ENCODE peak calls at places on chromosomes 2 and 18, in five cellular contexts. G, Q, I, X and B are unnamed samples.

GRCh38 chr2:233210843-233211600 is 40.5 kb upstream of the ATG16L1 start:
- DNase-seq in G (no peak), Q (no peak), I (no peak), X (no peak), B (no peak)

GRCh38 chr2:11478899-11479605 is 13.1 kb upstream of the E2F6 start:
- DNase-seq in G (no peak), Q (no peak), I (peak), X (no peak), B (no peak)

GRCh38 chr2:43080626-43081025 is 145.8 kb downstream of the ZFP36L2 start:
- DNase-seq in G (no peak), Q (no peak), I (no peak), X (no peak), B (no peak)

GRCh38 chr2:218400930-218401833 is 1.5 kb downstream of the CTDSP1 start:
- DNase-seq in G (no peak), Q (no peak), I (peak), X (peak), B (no peak)

GRCh38 chr18:73879771-73880170 is 267.9 kb downstream of the FBXO15 start:
- DNase-seq in G (no peak), Q (no peak), I (no peak), X (no peak), B (no peak)

GRCh38 chr18:11980148-11980554 is 1.2 kb upstream of the IMPA2 start:
- DNase-seq in G (no peak), Q (no peak), I (no peak), X (no peak), B (no peak)

GRCh38 chr2:165691615-165692014 is 102.4 kb downstream of the GALNT3 start:
- DNase-seq in G (no peak), Q (no peak), I (no peak), X (no peak), B (no peak)

GRCh38 chr2:45825001-45825651 is 173.7 kb downstream of the PRKCE start:
- DNase-seq in G (no peak), Q (peak), I (no peak), X (no peak), B (no peak)

GRCh38 chr18:12254137-12254819 is at the start of gene CIDEA:
- DNase-seq in G (no peak), Q (no peak), I (no peak), X (peak), B (no peak)

GRCh38 chr18:44568986-44569385 is 111.7 kb upstream of the SETBP1 start:
- DNase-seq in G (no peak), Q (no peak), I (no peak), X (no peak), B (no peak)

GRCh38 chr18:60090170-60090569 is 190.4 kb downstream of the PMAIP1 start:
- DNase-seq in G (no peak), Q (no peak), I (no peak), X (no peak), B (no peak)

GRCh38 chr2:55500025-55500424 is 19.5 kb upstream of the CFAP36 start:
- DNase-seq in G (no peak), Q (peak), I (peak), X (no peak), B (no peak)

GRCh38 chr2:44543773-44544725 is 182.3 kb downstream of the CAMKMT start:
- DNase-seq in G (peak), Q (peak), I (no peak), X (no peak), B (no peak)
- TF ChIP-seq HDAC2 in G (no peak), Q (no peak), I (no peak), X (no peak), B (no peak)

GRCh38 chr18:49976810-49977209 is 163.5 kb upstream of the ACAA2 start:
- DNase-seq in G (no peak), Q (no peak), I (no peak), X (no peak), B (no peak)
- TF ChIP-seq HDAC2 in G (no peak), Q (no peak), I (no peak), X (no peak), B (no peak)

GRCh38 chr2:113878743-113879142 is 11.1 kb upstream of the ACTR3 start:
- DNase-seq in G (no peak), Q (no peak), I (no peak), X (no peak), B (no peak)
- TF ChIP-seq HDAC2 in G (no peak), Q (no peak), I (no peak), X (no peak), B (no peak)

DNA sequence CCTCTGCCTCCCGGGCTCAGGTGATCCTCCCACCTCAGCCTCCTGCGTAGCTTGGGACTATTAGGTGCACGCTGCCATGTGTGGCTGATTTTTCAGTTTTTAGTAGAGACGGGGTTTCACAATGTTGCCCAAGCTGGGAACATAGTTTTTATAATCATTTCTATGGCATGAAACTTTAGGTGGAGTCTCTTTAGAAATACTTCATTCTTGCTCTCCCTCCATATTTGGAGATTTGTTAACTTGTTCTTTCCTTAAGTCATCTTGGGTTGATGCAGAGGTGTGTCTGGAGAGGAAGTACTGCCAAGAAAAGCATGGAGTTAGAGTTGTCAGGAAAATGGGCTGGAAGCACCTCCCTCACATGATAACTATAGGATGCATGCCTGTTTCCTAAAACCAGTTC is 17.4 kb downstream of the ZNF532 start:
- DNase-seq in G (no peak), Q (no peak), I (no peak), X (no peak), B (no peak)
- TF ChIP-seq HDAC2 in G (no peak), Q (no peak), I (no peak), X (no peak), B (no peak)

GRCh38 chr2:170365003-170365402 is 187.1 kb downstream of the MYO3B start:
- DNase-seq in G (no peak), Q (no peak), I (no peak), X (no peak), B (no peak)
- TF ChIP-seq HDAC2 in G (no peak), Q (no peak), I (no peak), X (no peak), B (no peak)

DNA sequence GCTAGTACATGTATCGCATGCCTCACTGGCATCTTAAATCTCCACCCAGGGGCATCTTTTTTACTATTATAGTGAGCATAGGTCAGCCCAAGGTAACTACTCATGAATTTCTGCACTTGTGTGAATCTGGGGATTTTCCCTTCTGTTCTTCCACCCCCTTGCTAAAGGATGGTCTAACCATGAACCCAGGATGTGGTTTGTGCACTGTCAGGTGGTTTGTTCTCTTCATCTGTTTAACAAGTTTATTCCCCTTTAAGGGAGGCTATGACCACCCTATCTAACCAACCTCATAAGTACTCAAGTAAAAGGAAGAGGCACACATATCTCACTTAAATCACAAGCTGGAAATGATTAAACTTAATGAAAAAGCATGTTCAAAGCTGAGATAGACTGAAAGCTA is 243.0 kb downstream of the RPRM start:
- DNase-seq in G (no peak), Q (no peak), I (no peak), X (no peak), B (peak)
- TF ChIP-seq HDAC2 in G (no peak), Q (no peak), I (no peak), X (no peak), B (no peak)

GRCh38 chr2:214492608-214493007 is 81.8 kb downstream of the VWC2L start:
- DNase-seq in G (no peak), Q (no peak), I (no peak), X (no peak), B (no peak)

GRCh38 chr2:214492152-214492551 is 81.3 kb downstream of the VWC2L start:
- DNase-seq in G (no peak), Q (no peak), I (no peak), X (no peak), B (peak)

DNA sequence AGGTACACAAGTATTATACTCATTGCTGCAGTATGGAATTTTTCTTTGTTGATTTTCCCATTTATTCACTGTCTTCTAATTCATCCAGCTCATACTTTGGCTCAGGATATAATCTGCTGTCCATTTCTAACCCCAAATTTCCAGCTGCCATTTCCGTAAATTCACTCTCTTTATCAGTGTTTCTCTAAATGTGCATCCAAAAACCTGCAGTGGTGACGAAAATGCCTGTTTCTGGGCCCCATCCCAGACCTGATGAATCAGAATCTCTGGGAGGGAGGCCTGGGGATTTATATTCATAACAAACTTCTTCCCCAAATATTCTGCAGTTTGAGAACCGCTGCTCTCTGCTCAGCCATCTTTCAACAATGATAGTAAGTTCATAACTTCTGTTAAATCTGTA is 86.6 kb downstream of the VWC2L start:
- DNase-seq in G (no peak), Q (no peak), I (no peak), X (no peak), B (no peak)
- TF ChIP-seq HDAC2 in G (no peak), Q (no peak), I (no peak), X (no peak), B (no peak)